ENCODE peak calls at places on chromosomes 6 and 20, in five cellular contexts. One of them, this sample, is unnamed.

GRCh38 chr20:62362991-62363919 is 3.9 kb downstream of the LAMA5 start:
- DNase-seq in GM23338: peak; percentile 63
- DNase-seq in lung: no peak
- DNase-seq in endodermal cell: peak; percentile 88
- DNase-seq in testis: no peak
- DNase-seq in this sample: peak; percentile 74

GRCh38 chr6:15561447-15562199 is 101.2 kb downstream of the DTNBP1 start:
- DNase-seq in GM23338: no peak
- DNase-seq in lung: no peak
- DNase-seq in endodermal cell: no peak
- DNase-seq in testis: no peak
- DNase-seq in this sample: no peak

GRCh38 chr20:16083639-16084280 is 489.5 kb downstream of the KIF16B start:
- DNase-seq in GM23338: no peak
- DNase-seq in lung: no peak
- DNase-seq in endodermal cell: no peak
- DNase-seq in testis: no peak
- DNase-seq in this sample: no peak

GRCh38 chr20:50821994-50822393 is 27.1 kb downstream of the BCAS4 start:
- DNase-seq in GM23338: no peak
- DNase-seq in lung: no peak
- DNase-seq in endodermal cell: no peak
- DNase-seq in testis: no peak
- DNase-seq in this sample: no peak

GRCh38 chr6:44128020-44128917 is 915 bp downstream of the TMEM63B start:
- DNase-seq in GM23338: peak; percentile 66
- DNase-seq in lung: no peak
- DNase-seq in endodermal cell: peak; percentile 80
- DNase-seq in testis: peak; percentile 62
- DNase-seq in this sample: peak; percentile 44

GRCh38 chr6:99013145-99013544 is 65.4 kb upstream of the FBXL4 start:
- DNase-seq in GM23338: no peak
- DNase-seq in lung: no peak
- DNase-seq in endodermal cell: no peak
- DNase-seq in testis: no peak
- DNase-seq in this sample: no peak

GRCh38 chr6:157966990-157967389 is 14.7 kb upstream of the SYNJ2 start:
- DNase-seq in GM23338: no peak
- DNase-seq in lung: no peak
- DNase-seq in endodermal cell: peak; percentile 49
- DNase-seq in testis: no peak
- DNase-seq in this sample: no peak

GRCh38 chr6:97917369-97917768 is 634.4 kb upstream of the MMS22L start:
- DNase-seq in GM23338: peak; percentile 35
- DNase-seq in lung: no peak
- DNase-seq in endodermal cell: peak; percentile 44
- DNase-seq in testis: no peak
- DNase-seq in this sample: no peak

GRCh38 chr6:159317430-159317829 is 148.2 kb downstream of the FNDC1 start:
- DNase-seq in GM23338: no peak
- DNase-seq in lung: no peak
- DNase-seq in endodermal cell: no peak
- DNase-seq in testis: no peak
- DNase-seq in this sample: no peak

GRCh38 chr6:492178-492577 is 100.6 kb downstream of the IRF4 start:
- DNase-seq in GM23338: no peak
- DNase-seq in lung: no peak
- DNase-seq in endodermal cell: no peak
- DNase-seq in testis: no peak
- DNase-seq in this sample: no peak

GRCh38 chr20:38730167-38730988 is 6.1 kb downstream of the SLC32A1 start:
- DNase-seq in GM23338: peak; percentile 28
- DNase-seq in lung: no peak
- DNase-seq in endodermal cell: peak; percentile 56
- DNase-seq in testis: no peak
- DNase-seq in this sample: no peak

GRCh38 chr6:6717008-6717763 is 128.7 kb downstream of the LY86 start:
- DNase-seq in GM23338: no peak
- DNase-seq in lung: no peak
- DNase-seq in endodermal cell: no peak
- DNase-seq in testis: no peak
- DNase-seq in this sample: no peak

GRCh38 chr6:159467473-159468041 is 225.5 kb downstream of the SOD2 start:
- DNase-seq in GM23338: no peak
- DNase-seq in lung: no peak
- DNase-seq in endodermal cell: no peak
- DNase-seq in testis: no peak
- DNase-seq in this sample: no peak

GRCh38 chr20:49792006-49792405 is 20.6 kb upstream of the SLC9A8 start:
- DNase-seq in GM23338: no peak
- DNase-seq in lung: no peak
- DNase-seq in endodermal cell: no peak
- DNase-seq in testis: no peak
- DNase-seq in this sample: no peak

GRCh38 chr6:45344900-45345299 is 16.8 kb downstream of the RUNX2 start:
- DNase-seq in GM23338: no peak
- DNase-seq in lung: no peak
- DNase-seq in endodermal cell: no peak
- DNase-seq in testis: no peak
- DNase-seq in this sample: no peak

GRCh38 chr6:15630202-15630601 is 32.6 kb downstream of the DTNBP1 start:
- DNase-seq in GM23338: no peak
- DNase-seq in lung: no peak
- DNase-seq in endodermal cell: no peak
- DNase-seq in testis: no peak
- DNase-seq in this sample: no peak

GRCh38 chr6:97842536-97842935 is 559.5 kb upstream of the MMS22L start:
- DNase-seq in GM23338: no peak
- DNase-seq in lung: no peak
- DNase-seq in endodermal cell: no peak
- DNase-seq in testis: no peak
- DNase-seq in this sample: no peak

GRCh38 chr6:167699141-167700036 is 127.3 kb upstream of the AFDN start:
- DNase-seq in GM23338: no peak
- DNase-seq in lung: peak; percentile 68
- DNase-seq in endodermal cell: peak; percentile 40
- DNase-seq in testis: peak; percentile 60
- DNase-seq in this sample: peak; percentile 91

GRCh38 chr6:166087246-166087645 is 80.4 kb downstream of the TBXT start:
- DNase-seq in GM23338: no peak
- DNase-seq in lung: no peak
- DNase-seq in endodermal cell: no peak
- DNase-seq in testis: no peak
- DNase-seq in this sample: no peak

GRCh38 chr6:149127212-149127611 is 190.3 kb upstream of the TAB2 start:
- DNase-seq in GM23338: no peak
- DNase-seq in lung: no peak
- DNase-seq in endodermal cell: no peak
- DNase-seq in testis: no peak
- DNase-seq in this sample: no peak

GRCh38 chr20:17678295-17678694 is 3.7 kb downstream of the RRBP1 start:
- DNase-seq in GM23338: peak; percentile 38
- DNase-seq in lung: no peak
- DNase-seq in endodermal cell: no peak
- DNase-seq in testis: no peak
- DNase-seq in this sample: no peak

GRCh38 chr6:160973856-160974255 is 17.7 kb upstream of the MAP3K4 start:
- DNase-seq in GM23338: no peak
- DNase-seq in lung: no peak
- DNase-seq in endodermal cell: no peak
- DNase-seq in testis: no peak
- DNase-seq in this sample: no peak

GRCh38 chr6:131381694-131382093 is 191.3 kb upstream of the ARG1 start:
- DNase-seq in GM23338: no peak
- DNase-seq in lung: no peak
- DNase-seq in endodermal cell: no peak
- DNase-seq in testis: no peak
- DNase-seq in this sample: no peak

GRCh38 chr6:132084811-132085509 is 133.8 kb upstream of the CCN2 start:
- DNase-seq in GM23338: no peak
- DNase-seq in lung: no peak
- DNase-seq in endodermal cell: no peak
- DNase-seq in testis: no peak
- DNase-seq in this sample: no peak

GRCh38 chr20:61640846-61641245 is 388.8 kb downstream of the CDH4 start:
- DNase-seq in GM23338: no peak
- DNase-seq in lung: no peak
- DNase-seq in endodermal cell: no peak
- DNase-seq in testis: no peak
- DNase-seq in this sample: no peak

GRCh38 chr6:68082086-68082485 is 553.0 kb upstream of the ADGRB3 start:
- DNase-seq in GM23338: no peak
- DNase-seq in lung: no peak
- DNase-seq in endodermal cell: no peak
- DNase-seq in testis: no peak
- DNase-seq in this sample: no peak

GRCh38 chr20:61692476-61692875 is 373.2 kb downstream of the TAF4 start:
- DNase-seq in GM23338: no peak
- DNase-seq in lung: no peak
- DNase-seq in endodermal cell: no peak
- DNase-seq in testis: no peak
- DNase-seq in this sample: no peak

GRCh38 chr6:26554669-26555504 is 16.7 kb downstream of the HMGN4 start:
- DNase-seq in GM23338: peak; percentile 68
- DNase-seq in lung: no peak
- DNase-seq in endodermal cell: peak; percentile 85
- DNase-seq in testis: no peak
- DNase-seq in this sample: no peak

GRCh38 chr6:157133856-157134255 is 189.5 kb downstream of the TMEM242 start:
- DNase-seq in GM23338: no peak
- DNase-seq in lung: no peak
- DNase-seq in endodermal cell: no peak
- DNase-seq in testis: no peak
- DNase-seq in this sample: no peak

GRCh38 chr20:50366270-50367103 is 143.7 kb upstream of the PTPN1 start:
- DNase-seq in GM23338: no peak
- DNase-seq in lung: peak; percentile 80
- DNase-seq in endodermal cell: no peak
- DNase-seq in testis: peak; percentile 88
- DNase-seq in this sample: peak; percentile 89

GRCh38 chr6:14038636-14039035 is 78.9 kb upstream of the CD83 start:
- DNase-seq in GM23338: no peak
- DNase-seq in lung: no peak
- DNase-seq in endodermal cell: no peak
- DNase-seq in testis: no peak
- DNase-seq in this sample: no peak

GRCh38 chr6:133553652-133554051 is 312.5 kb downstream of the EYA4 start:
- DNase-seq in GM23338: peak; percentile 76
- DNase-seq in lung: no peak
- DNase-seq in endodermal cell: peak; percentile 72
- DNase-seq in testis: peak; percentile 75
- DNase-seq in this sample: peak; percentile 22

GRCh38 chr20:2237059-2237458 is 58.7 kb upstream of the TGM3 start:
- DNase-seq in GM23338: peak; percentile 13
- DNase-seq in lung: no peak
- DNase-seq in endodermal cell: peak; percentile 52
- DNase-seq in testis: peak; percentile 73
- DNase-seq in this sample: peak; percentile 83

GRCh38 chr20:25514195-25514594 is 71.1 kb downstream of the NINL start:
- DNase-seq in GM23338: no peak
- DNase-seq in lung: no peak
- DNase-seq in endodermal cell: no peak
- DNase-seq in testis: no peak
- DNase-seq in this sample: no peak

GRCh38 chr20:14418441-14418840 is 81.0 kb upstream of the FLRT3 start:
- DNase-seq in GM23338: peak; percentile 3
- DNase-seq in lung: no peak
- DNase-seq in endodermal cell: no peak
- DNase-seq in testis: no peak
- DNase-seq in this sample: no peak

GRCh38 chr20:59222982-59223610 is 59.5 kb downstream of the ZNF831 start:
- DNase-seq in GM23338: peak; percentile 44
- DNase-seq in lung: no peak
- DNase-seq in endodermal cell: peak; percentile 76
- DNase-seq in testis: no peak
- DNase-seq in this sample: peak; percentile 62
- H3K27me3 ChIP-seq in GM23338: peaks cover 27% of the 10 kb centered on the region
- H3K27me3 ChIP-seq in lung: no peaks in the 10 kb centered on the region
- H3K27me3 ChIP-seq in endodermal cell: peaks cover 62% of the 10 kb centered on the region
- H3K27me3 ChIP-seq in testis: no peaks in the 10 kb centered on the region
- H3K27me3 ChIP-seq in this sample: no peaks in the 10 kb centered on the region

GRCh38 chr20:10649080-10649816 is 24.6 kb downstream of the JAG1 start:
- DNase-seq in GM23338: no peak
- DNase-seq in lung: no peak
- DNase-seq in endodermal cell: no peak
- DNase-seq in testis: no peak
- DNase-seq in this sample: no peak

GRCh38 chr20:10648651-10649050 is 25.1 kb downstream of the JAG1 start:
- DNase-seq in GM23338: no peak
- DNase-seq in lung: no peak
- DNase-seq in endodermal cell: no peak
- DNase-seq in testis: no peak
- DNase-seq in this sample: no peak

GRCh38 chr20:10646886-10647420 is 26.8 kb downstream of the JAG1 start:
- DNase-seq in GM23338: no peak
- DNase-seq in lung: no peak
- DNase-seq in endodermal cell: no peak
- DNase-seq in testis: no peak
- DNase-seq in this sample: no peak

GRCh38 chr20:10647471-10647870 is 26.3 kb downstream of the JAG1 start:
- DNase-seq in GM23338: peak; percentile 70
- DNase-seq in lung: no peak
- DNase-seq in endodermal cell: peak; percentile 83
- DNase-seq in testis: no peak
- DNase-seq in this sample: no peak

GRCh38 chr20:10647909-10648308 is 25.9 kb downstream of the JAG1 start:
- DNase-seq in GM23338: no peak
- DNase-seq in lung: no peak
- DNase-seq in endodermal cell: no peak
- DNase-seq in testis: no peak
- DNase-seq in this sample: no peak
- H3K4me1 ChIP-seq in GM23338: peaks cover 37% of the 10 kb centered on the region
- H3K4me1 ChIP-seq in lung: peaks cover 7% of the 10 kb centered on the region
- H3K4me1 ChIP-seq in endodermal cell: peaks cover 8% of the 10 kb centered on the region
- H3K4me1 ChIP-seq in testis: peaks cover 13% of the 10 kb centered on the region
- H3K4me1 ChIP-seq in this sample: peaks cover 10% of the 10 kb centered on the region

DNA sequence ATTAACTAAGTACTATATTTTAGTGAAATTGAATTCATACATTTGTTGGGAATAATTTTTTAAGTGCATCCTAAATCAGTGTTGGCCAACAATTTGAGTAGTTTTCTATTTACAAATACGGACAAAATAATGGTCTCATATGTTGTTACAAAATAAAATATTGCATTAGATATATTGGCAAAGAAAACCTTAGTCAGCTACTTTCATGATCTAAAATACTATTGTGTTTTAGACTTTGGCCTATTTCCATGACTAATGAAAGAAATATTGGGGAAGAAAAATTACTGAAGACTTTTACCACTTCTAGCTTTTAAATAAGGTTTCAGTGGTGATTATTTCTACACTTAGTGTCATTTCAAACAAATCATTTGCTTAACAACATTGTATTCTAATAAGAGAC is 498.0 kb downstream of the KHDRBS2 start:
- DNase-seq in GM23338: no peak
- DNase-seq in lung: no peak
- DNase-seq in endodermal cell: no peak
- DNase-seq in testis: no peak
- DNase-seq in this sample: no peak
- H3K4me3 ChIP-seq in GM23338: no peak overlapping the region
- H3K4me3 ChIP-seq in lung: no peak overlapping the region
- H3K4me3 ChIP-seq in endodermal cell: no peak overlapping the region
- H3K4me3 ChIP-seq in testis: no peak overlapping the region
- H3K4me3 ChIP-seq in this sample: no peak overlapping the region

GRCh38 chr6:3449321-3449720 is 7.5 kb downstream of the SLC22A23 start:
- DNase-seq in GM23338: no peak
- DNase-seq in lung: no peak
- DNase-seq in endodermal cell: no peak
- DNase-seq in testis: no peak
- DNase-seq in this sample: no peak
- H3K27me3 ChIP-seq in GM23338: no peaks in the 10 kb centered on the region
- H3K27me3 ChIP-seq in lung: no peaks in the 10 kb centered on the region
- H3K27me3 ChIP-seq in endodermal cell: peaks cover 12% of the 10 kb centered on the region
- H3K27me3 ChIP-seq in testis: no peaks in the 10 kb centered on the region
- H3K27me3 ChIP-seq in this sample: no peaks in the 10 kb centered on the region

This sample was measured in right cardiac atrium.